ENCODE peak calls at places on chromosomes 12 and 14, in six cellular contexts. I is CD4-positive, alpha-beta T cell; R is PC-9; W is activated B cell treated with CpG ODN at 0.5 μM for 24 hours; U is IMR-90; G is HCT116. D is an unnamed sample.

GRCh38 chr14:24143511-24143910 is 2.1 kb upstream of the EMC9 start:
- DNase-seq in U (peak), G (no peak), I (no peak), R (no peak), W (no peak), D (no peak)

GRCh38 chr14:52455291-52456088 is 96.8 kb downstream of the TXNDC16 start:
- DNase-seq in I (no peak), U (peak), G (no peak), W (no peak), R (no peak), D (no peak)

GRCh38 chr14:49550284-49551184 is 35.6 kb downstream of the RPS29 start:
- DNase-seq in R (peak), U (peak), I (no peak), G (peak), W (no peak), D (no peak)

GRCh38 chr12:48996794-48997718 is 2.1 kb downstream of the DDN start:
- DNase-seq in U (peak), W (peak), R (no peak), I (peak), G (no peak), D (peak)

GRCh38 chr12:86134571-86134970 is 121.6 kb downstream of the MGAT4C start:
- DNase-seq in G (no peak), U (peak), R (no peak), W (no peak), I (no peak), D (no peak)

GRCh38 chr12:125143491-125143890 is 78.3 kb downstream of the AACS start:
- DNase-seq in R (no peak), U (peak), W (no peak), G (no peak), I (no peak), D (no peak)

GRCh38 chr12:103632554-103633216 is 45.6 kb downstream of the STAB2 start:
- DNase-seq in I (peak), G (peak), U (peak), R (peak), W (no peak), D (peak)

GRCh38 chr14:30450620-30451019 is 108.3 kb upstream of the G2E3 start:
- DNase-seq in R (no peak), I (no peak), G (no peak), W (no peak), U (peak), D (no peak)

GRCh38 chr14:49857427-49858003 is 4.9 kb upstream of the NEMF start:
- DNase-seq in G (no peak), W (no peak), R (no peak), U (no peak), I (no peak), D (no peak)

GRCh38 chr12:96310067-96310466 is 90.2 kb downstream of the CDK17 start:
- DNase-seq in I (no peak), R (no peak), W (no peak), U (no peak), G (no peak), D (no peak)

GRCh38 chr12:89497005-89497404 is 27.6 kb downstream of the GALNT4 start:
- DNase-seq in G (no peak), R (no peak), U (peak), I (no peak), W (no peak), D (no peak)

GRCh38 chr14:43692706-43693105 is 814.4 kb downstream of the FSCB start:
- DNase-seq in R (no peak), W (no peak), U (no peak), I (no peak), G (no peak), D (no peak)

GRCh38 chr12:113065126-113066007 is 8.8 kb downstream of the DTX1 start:
- DNase-seq in W (no peak), I (no peak), G (no peak), U (no peak), R (no peak), D (no peak)

GRCh38 chr14:57326253-57326652 is 57.5 kb downstream of the AP5M1 start:
- DNase-seq in I (no peak), U (no peak), W (no peak), R (no peak), G (no peak), D (peak)

GRCh38 chr12:4451694-4452093 is 6.1 kb upstream of the FGF6 start:
- DNase-seq in G (no peak), I (no peak), W (no peak), R (no peak), U (no peak), D (no peak)

GRCh38 chr14:90087433-90087832 is 25.6 kb downstream of the KCNK13 start:
- DNase-seq in W (no peak), I (no peak), R (peak), U (peak), G (no peak), D (no peak)

GRCh38 chr12:5808956-5809355 is 136.1 kb downstream of the ANO2 start:
- DNase-seq in R (no peak), U (peak), G (peak), I (no peak), W (no peak), D (no peak)

GRCh38 chr14:45492876-45493275 is 239.9 kb upstream of the MIS18BP1 start:
- DNase-seq in I (no peak), R (no peak), U (no peak), G (no peak), W (no peak), D (no peak)

GRCh38 chr12:4572670-4573069 is 10.7 kb downstream of the DYRK4 start:
- DNase-seq in U (no peak), R (no peak), I (no peak), G (no peak), W (no peak), D (no peak)

GRCh38 chr14:99174081-99174851 is 97.7 kb downstream of the BCL11B start:
- DNase-seq in R (no peak), I (no peak), W (no peak), U (no peak), G (no peak), D (no peak)

GRCh38 chr12:77667101-77667500 is 163.6 kb upstream of the NAV3 start:
- DNase-seq in R (no peak), G (no peak), W (no peak), I (no peak), U (peak), D (no peak)

GRCh38 chr12:108129017-108129812 is at the start of gene WSCD2:
- DNase-seq in G (peak), R (no peak), U (no peak), I (no peak), W (peak), D (no peak)
- TF ChIP-seq CTCF in G (peak), R (no peak), U (no peak), I (no peak), W (no peak), D (no peak)

DNA sequence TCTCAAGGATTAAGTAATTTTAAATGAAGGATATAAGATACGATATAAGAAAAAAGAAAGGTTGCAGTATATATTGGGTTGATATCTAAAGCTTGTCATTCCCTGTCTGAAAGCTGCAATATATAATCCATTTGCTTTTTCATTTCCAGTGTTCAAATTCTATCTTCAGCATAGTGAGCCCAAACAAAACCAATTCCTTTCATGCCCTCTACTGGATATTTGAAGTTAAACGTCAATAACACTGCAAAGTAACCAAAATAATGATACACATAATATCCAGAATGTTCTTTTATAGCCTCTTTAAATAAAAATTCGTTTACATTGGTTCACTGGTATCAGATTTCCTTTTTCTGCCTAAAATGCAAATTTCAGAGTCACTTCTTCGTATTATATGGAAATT is 64.5 kb upstream of the DAAM1 start:
- DNase-seq in W (no peak), U (peak), I (no peak), R (no peak), G (no peak), D (no peak)
- TF ChIP-seq CTCF in W (no peak), U (peak), I (no peak), R (peak), G (peak), D (no peak)

DNA sequence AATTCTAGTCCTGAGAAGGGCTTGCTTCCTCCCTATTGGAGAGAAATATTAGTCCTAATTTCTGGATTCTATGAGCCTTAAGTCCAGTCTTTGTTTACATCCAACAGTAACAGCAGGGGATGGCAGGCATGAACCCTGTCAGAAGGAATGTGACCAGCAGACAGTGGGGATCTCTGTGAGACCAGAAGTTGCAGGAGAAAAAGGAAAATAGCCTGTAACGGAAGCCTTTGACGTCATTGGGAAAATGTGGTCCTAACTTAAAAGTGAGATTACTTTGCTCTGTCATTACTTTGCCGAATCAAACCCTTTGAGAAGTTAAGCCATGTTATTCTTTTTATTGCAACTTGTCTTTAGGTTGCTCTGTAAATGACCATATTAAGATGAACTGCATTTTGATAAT is 218.2 kb upstream of the PRICKLE1 start:
- DNase-seq in R (no peak), W (no peak), G (no peak), U (no peak), I (no peak), D (no peak)
- TF ChIP-seq CTCF in R (no peak), W (no peak), G (no peak), U (no peak), I (no peak), D (no peak)

DNA sequence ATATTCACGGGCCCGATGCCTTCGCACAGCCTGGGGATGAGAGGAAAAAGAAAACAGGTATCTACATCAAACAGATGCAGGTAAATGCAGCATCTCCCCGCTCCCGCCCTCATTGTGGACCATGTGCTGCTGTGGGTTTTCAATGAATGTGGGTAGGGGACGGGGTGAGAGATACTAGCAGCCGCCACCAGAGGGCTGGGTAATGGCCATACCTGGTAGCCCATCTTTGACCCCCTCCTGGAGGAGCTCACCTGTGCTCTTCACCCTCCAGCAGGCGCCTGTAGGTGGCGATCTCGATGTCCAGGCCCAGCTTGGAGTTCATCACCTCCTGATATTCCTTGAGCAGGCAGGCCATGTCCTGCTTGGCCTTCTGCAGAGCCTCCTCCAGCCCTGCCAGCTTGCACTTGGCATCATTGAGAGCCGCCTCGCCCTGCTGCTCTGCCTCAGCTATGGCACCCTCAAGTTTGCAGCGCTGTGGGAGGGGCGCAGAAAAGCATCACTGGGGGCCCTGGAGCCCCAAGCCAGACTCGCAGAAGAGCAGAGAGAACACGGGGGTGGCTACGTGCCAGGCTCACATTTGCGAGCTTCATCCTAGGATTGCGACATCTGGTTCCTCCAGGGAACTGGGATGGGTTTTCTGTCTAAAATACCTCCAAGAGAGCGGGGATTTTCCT is 10.2 kb downstream of the KRT82 start:
- DNase-seq in G (peak), U (no peak), W (no peak), R (peak), I (no peak), D (no peak)
- TF ChIP-seq CTCF in G (peak), U (no peak), W (no peak), R (peak), I (no peak), D (no peak)

DNA sequence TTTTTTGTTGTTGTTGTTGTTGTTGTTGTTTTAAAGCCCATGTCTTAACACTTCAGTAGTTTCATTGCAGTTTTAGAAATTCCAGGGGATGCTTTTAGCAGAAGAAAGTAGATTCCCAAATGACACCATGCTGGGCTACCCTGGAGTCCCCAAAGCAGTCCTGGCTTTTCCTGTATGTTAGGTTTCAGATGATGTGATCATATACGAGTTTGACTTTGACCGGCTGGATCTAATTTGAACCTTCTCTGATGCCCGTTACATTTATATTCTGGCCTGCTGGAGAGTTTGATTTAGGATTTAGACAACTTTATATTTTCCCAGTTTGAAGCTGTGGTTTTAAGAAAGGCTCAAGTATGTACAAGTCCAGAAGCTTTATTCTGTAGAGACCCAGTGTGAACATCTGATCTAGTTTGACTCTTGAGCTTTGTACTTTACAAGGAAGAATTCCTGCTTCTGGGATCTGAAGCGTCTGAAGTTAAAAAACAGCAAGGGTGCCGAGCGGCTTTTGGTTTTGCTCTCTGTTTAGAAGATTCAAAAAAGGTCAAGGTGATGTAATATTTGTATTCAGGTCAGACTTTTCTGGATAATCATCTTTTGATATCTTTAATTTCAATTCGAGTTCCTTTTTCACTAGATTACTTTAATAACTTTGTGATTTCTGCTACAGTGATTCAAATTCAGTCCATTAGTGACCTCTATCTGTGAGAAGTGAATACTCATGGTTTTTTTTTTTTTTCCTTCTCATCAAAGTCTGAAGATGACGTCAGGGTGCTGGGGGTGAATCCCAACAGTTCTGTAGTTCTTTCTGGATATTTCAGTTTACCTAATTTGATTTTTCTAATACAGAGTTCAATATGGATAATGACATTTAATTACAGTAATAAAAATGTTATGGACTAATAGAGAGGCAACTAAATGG is 6.2 kb downstream of the FLRT2 start:
- DNase-seq in U (peak), I (no peak), W (no peak), R (no peak), G (no peak), D (no peak)
- TF ChIP-seq CTCF in U (peak), I (no peak), W (no peak), R (peak), G (no peak), D (no peak)

DNA sequence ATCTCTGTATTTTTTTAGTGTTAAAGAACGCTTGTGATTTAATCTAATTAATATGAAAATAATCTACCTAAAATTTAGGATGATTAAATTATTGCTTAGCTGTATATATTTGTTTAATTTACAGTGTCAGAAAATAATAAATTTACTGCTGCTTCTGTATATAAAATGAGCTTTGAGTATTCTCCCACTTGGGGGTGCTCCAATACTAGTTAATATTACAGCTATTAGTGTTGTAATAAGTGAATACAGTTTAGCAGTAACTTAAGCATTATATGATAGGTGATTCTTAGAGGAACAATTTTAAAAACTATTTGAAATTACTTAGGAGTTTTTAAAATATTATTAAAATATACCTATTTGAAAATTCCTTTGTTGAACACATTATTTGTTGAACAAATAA is 62.2 kb downstream of the PAPOLA start:
- DNase-seq in U (no peak), R (no peak), I (no peak), W (no peak), G (no peak), D (no peak)
- TF ChIP-seq CTCF in U (peak), R (no peak), I (no peak), W (no peak), G (no peak), D (no peak)

DNA sequence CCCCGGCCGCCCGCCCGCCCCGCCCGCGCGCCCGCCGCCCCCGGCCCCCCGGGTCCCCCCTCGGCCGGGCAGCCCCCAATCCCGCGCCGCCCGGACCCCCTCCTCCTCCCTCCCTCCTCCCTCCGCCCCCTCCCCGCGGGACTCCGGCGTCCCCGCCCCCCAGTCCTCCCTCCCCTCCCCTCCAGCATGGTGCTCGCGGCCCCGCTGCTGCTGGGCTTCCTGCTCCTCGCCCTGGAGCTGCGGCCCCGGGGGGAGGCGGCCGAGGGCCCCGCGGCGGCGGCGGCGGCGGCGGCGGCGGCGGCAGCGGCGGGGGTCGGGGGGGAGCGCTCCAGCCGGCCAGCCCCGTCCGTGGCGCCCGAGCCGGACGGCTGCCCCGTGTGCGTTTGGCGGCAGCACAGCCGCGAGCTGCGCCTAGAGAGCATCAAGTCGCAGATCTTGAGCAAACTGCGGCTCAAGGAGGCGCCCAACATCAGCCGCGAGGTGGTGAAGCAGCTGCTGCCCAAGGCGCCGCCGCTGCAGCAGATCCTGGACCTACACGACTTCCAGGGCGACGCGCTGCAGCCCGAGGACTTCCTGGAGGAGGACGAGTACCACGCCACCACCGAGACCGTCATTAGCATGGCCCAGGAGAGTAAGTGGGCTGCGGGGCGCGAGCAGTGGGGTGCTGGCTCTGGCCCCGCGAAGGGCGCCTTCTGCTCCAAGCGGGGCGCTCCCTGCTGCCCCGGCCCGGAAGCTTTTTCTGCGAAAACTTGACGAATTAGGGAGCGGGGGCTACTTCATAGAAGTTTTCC is 404 bp downstream of the GDF11 start:
- DNase-seq in W (peak), R (peak), U (peak), I (peak), G (no peak), D (peak)
- TF ChIP-seq CTCF in W (no peak), R (no peak), U (peak), I (no peak), G (no peak), D (no peak)